ENCODE peak calls at places on chromosomes 11 and 22, in nine cellular contexts. Z, V, W, D, Q, F, J, X and I are unnamed samples.

GRCh38 chr11:8886332-8886731 is 24.7 kb upstream of the AKIP1 start:
- DNase-seq in Z (no peak), V (no peak), W (no peak), D (no peak), Q (no peak), F (no peak), J (no peak), X (peak; percentile 48), I (no peak)

GRCh38 chr11:2850366-2850765 is 35.2 kb downstream of the CDKN1C start:
- DNase-seq in Z (no peak), V (no peak), W (no peak), D (no peak), Q (no peak), F (no peak), J (no peak), X (no peak), I (no peak)

GRCh38 chr11:19368726-19369364 is 128.1 kb upstream of the E2F8 start:
- DNase-seq in Z (no peak), V (no peak), W (no peak), D (no peak), Q (no peak), F (no peak), J (no peak), X (no peak), I (no peak)

GRCh38 chr11:116373107-116373506 is 399.7 kb downstream of the BUD13 start:
- DNase-seq in Z (no peak), V (no peak), W (no peak), D (no peak), Q (no peak), F (no peak), J (no peak), X (no peak), I (no peak)

GRCh38 chr11:14455648-14456430 is 43.8 kb downstream of the COPB1 start:
- DNase-seq in Z (no peak), V (no peak), W (no peak), D (no peak), Q (no peak), F (no peak), J (no peak), X (no peak), I (no peak)

GRCh38 chr11:70467196-70468085 is 69.1 kb downstream of the CTTN start:
- DNase-seq in Z (peak; percentile 77), V (no peak), W (no peak), D (no peak), Q (peak; percentile 83), F (peak; percentile 74), J (peak; percentile 53), X (peak; percentile 85), I (peak; percentile 66)

GRCh38 chr11:64765841-64766682 is 6.3 kb upstream of the PYGM start:
- DNase-seq in Z (no peak), V (peak; percentile 70), W (no peak), D (no peak), Q (no peak), F (no peak), J (no peak), X (no peak), I (no peak)

GRCh38 chr22:31329029-31329428 is 17.1 kb downstream of the PATZ1 start:
- DNase-seq in Z (no peak), V (no peak), W (no peak), D (no peak), Q (no peak), F (no peak), J (no peak), X (no peak), I (no peak)

GRCh38 chr11:113261709-113262475 is 52.5 kb upstream of the TTC12 start:
- DNase-seq in Z (no peak), V (no peak), W (no peak), D (no peak), Q (no peak), F (no peak), J (no peak), X (peak; percentile 20), I (no peak)

GRCh38 chr22:22554324-22555284 is 4.5 kb downstream of the PRAME start:
- DNase-seq in Z (no peak), V (no peak), W (no peak), D (no peak), Q (no peak), F (no peak), J (no peak), X (no peak), I (no peak)

GRCh38 chr11:115256326-115257197 is 247.7 kb downstream of the CADM1 start:
- DNase-seq in Z (peak; percentile 42), V (no peak), W (peak; percentile 13), D (no peak), Q (no peak), F (no peak), J (no peak), X (no peak), I (no peak)

GRCh38 chr11:6735306-6735705 is 36.5 kb downstream of the OR2AG2 start:
- DNase-seq in Z (no peak), V (no peak), W (no peak), D (no peak), Q (no peak), F (no peak), J (no peak), X (peak; percentile 23), I (no peak)

GRCh38 chr11:75872887-75873416 is 57.9 kb downstream of the UVRAG start:
- DNase-seq in Z (no peak), V (no peak), W (no peak), D (no peak), Q (no peak), F (no peak), J (no peak), X (peak; percentile 20), I (no peak)

GRCh38 chr22:42768385-42769035 is 47.8 kb upstream of the A4GALT start:
- DNase-seq in Z (no peak), V (no peak), W (no peak), D (no peak), Q (no peak), F (no peak), J (no peak), X (no peak), I (no peak)

DNA sequence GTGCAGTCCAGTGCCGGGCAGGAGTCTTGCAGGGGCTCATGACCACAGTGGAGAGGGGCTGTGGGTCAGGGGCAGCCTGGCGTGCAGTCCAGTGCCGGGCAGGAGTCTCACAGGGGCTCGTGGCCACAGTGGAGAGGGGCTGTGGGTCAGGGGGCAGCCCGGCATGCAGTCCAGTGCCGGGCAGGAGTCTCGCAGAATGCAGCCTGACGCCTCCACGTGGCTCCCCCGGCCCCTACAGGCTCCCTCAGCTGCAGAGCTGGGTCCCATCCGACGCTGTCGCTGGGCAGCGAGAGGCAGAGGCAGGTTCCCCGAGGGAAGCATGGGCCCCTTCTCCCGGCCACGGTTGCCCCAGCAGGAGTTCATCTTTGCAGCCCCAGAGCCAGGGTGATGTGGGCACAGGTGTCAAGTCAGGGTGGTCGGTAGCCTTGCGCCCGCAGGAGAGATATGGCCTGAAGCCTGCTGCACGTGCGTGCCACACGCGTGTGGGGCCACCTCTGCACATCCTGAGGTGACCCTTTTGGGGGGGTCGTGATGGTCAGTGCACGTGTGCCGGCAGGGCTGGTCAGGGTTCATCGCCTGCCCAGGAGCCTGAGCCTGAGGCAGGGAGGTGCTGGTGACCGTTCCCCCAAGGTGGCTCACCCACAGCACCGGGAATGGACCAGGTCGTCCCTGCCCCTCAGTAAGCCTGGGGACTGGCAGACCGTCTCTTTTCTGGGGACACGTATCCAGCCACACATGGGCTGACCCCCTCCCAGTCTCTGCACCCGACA is 2.9 kb downstream of the IFITM5 start:
- DNase-seq in Z (no peak), V (peak; percentile 67), W (no peak), D (no peak), Q (no peak), F (no peak), J (peak; percentile 11), X (no peak), I (peak; percentile 42)
- H3K4me1 ChIP-seq in Z (no peaks in the 10 kb centered on the region), V (peaks cover 13% of the 10 kb centered on the region), W (peaks cover 20% of the 10 kb centered on the region), D (no peaks in the 10 kb centered on the region), Q (peaks cover 40% of the 10 kb centered on the region), F (no peaks in the 10 kb centered on the region), J (peaks cover 28% of the 10 kb centered on the region), X (no peaks in the 10 kb centered on the region), I (peaks cover 12% of the 10 kb centered on the region)

GRCh38 chr22:28820885-28821284 is 20.5 kb upstream of the XBP1 start:
- DNase-seq in Z (no peak), V (no peak), W (no peak), D (no peak), Q (no peak), F (no peak), J (no peak), X (no peak), I (no peak)
- H3K27ac ChIP-seq in Z (no peak overlapping the region), V (peak overlapping the region; percentile 68), W (no peak overlapping the region), D (no peak overlapping the region), Q (no peak overlapping the region), F (peak overlapping the region; percentile 88), J (no peak overlapping the region), X (no peak overlapping the region), I (no peak overlapping the region)

GRCh38 chr11:66835762-66836405 is 7.4 kb upstream of the RCE1 start:
- DNase-seq in Z (no peak), V (no peak), W (no peak), D (no peak), Q (no peak), F (no peak), J (no peak), X (no peak), I (no peak)

GRCh38 chr11:66834943-66835342 is 8.3 kb upstream of the RCE1 start:
- DNase-seq in Z (no peak), V (no peak), W (no peak), D (no peak), Q (no peak), F (no peak), J (no peak), X (no peak), I (no peak)

DNA sequence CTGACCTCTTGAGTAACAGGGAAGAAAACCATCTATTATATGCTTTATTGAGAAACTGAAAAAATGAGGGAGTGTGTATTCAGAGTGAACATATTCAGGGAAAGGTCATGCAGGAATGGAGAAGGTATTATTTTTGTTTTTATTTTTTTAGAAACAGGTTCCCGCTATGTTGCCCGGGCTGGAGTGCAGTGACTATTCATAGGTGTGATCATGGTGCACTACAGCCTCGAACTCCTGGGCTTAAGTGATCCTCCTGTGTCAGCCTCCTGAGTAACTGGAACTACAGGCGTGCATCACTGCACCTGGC is 8.7 kb upstream of the RCE1 start:
- DNase-seq in Z (no peak), V (no peak), W (no peak), D (no peak), Q (no peak), F (no peak), J (no peak), X (no peak), I (no peak)
- H3K27me3 ChIP-seq in Z (no peaks in the 10 kb centered on the region), V (no peaks in the 10 kb centered on the region), W (no peaks in the 10 kb centered on the region), D (no peaks in the 10 kb centered on the region), Q (no peaks in the 10 kb centered on the region), F (no peaks in the 10 kb centered on the region), J (no peaks in the 10 kb centered on the region), X (no peaks in the 10 kb centered on the region), I (no peaks in the 10 kb centered on the region)

DNA sequence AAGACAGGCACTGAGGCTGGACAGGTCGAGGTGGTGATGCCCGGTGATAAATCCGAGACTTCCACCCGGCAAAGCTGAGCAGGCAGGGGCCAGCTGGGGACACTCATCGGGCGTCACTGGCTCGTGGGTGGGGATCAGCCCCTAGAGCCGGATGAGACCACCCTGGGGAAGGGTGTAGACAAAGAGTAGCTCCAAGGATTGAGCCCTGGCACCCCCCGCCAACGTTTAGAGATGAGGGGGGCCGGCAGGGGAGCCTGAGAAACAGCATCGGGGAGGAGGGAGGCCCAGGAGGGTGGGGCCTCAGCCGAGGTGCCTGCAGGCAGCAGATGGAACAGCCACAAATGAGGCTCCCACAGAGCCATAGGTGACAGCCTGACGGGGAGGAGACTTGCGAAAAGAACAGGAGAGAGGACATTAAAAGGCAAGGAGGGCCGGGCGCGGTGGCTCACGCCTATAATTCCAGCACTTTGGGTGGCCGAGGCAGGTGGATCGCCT is 27.4 kb upstream of the CBX7 start:
- DNase-seq in Z (no peak), V (no peak), W (no peak), D (no peak), Q (no peak), F (no peak), J (no peak), X (no peak), I (no peak)
- H3K4me1 ChIP-seq in Z (peaks cover 17% of the 10 kb centered on the region), V (peaks cover 48% of the 10 kb centered on the region), W (peaks cover 24% of the 10 kb centered on the region), D (peaks cover 16% of the 10 kb centered on the region), Q (peaks cover 63% of the 10 kb centered on the region), F (peaks cover 23% of the 10 kb centered on the region), J (peaks cover 61% of the 10 kb centered on the region), X (peaks cover 42% of the 10 kb centered on the region), I (peaks cover 59% of the 10 kb centered on the region)